ENCODE peak calls at places on chromosomes 6 and 20, in seven cellular contexts. One of them, this sample, is unnamed.

GRCh38 chr20:19981091-19981490 is 36.1 kb upstream of the NAA20 start:
- DNase-seq in brain microvascular endothelial cell: no peak
- DNase-seq in left lung: no peak
- DNase-seq in lower lobe of right lung: no peak
- DNase-seq in GM23338: no peak
- DNase-seq in pancreas: no peak
- DNase-seq in tibial nerve: no peak
- DNase-seq in this sample: no peak

GRCh38 chr6:56204134-56204533 is 43.2 kb downstream of the COL21A1 start:
- DNase-seq in brain microvascular endothelial cell: peak
- DNase-seq in left lung: no peak
- DNase-seq in lower lobe of right lung: no peak
- DNase-seq in GM23338: no peak
- DNase-seq in pancreas: no peak
- DNase-seq in tibial nerve: no peak
- DNase-seq in this sample: no peak

GRCh38 chr20:10200329-10200728 is 18.3 kb upstream of the SNAP25 start:
- DNase-seq in brain microvascular endothelial cell: no peak
- DNase-seq in left lung: no peak
- DNase-seq in lower lobe of right lung: no peak
- DNase-seq in GM23338: no peak
- DNase-seq in pancreas: no peak
- DNase-seq in tibial nerve: no peak
- DNase-seq in this sample: no peak

GRCh38 chr6:27672113-27672799 is 199.4 kb upstream of the ZNF184 start:
- DNase-seq in brain microvascular endothelial cell: peak
- DNase-seq in left lung: no peak
- DNase-seq in lower lobe of right lung: no peak
- DNase-seq in GM23338: peak
- DNase-seq in pancreas: no peak
- DNase-seq in tibial nerve: no peak
- DNase-seq in this sample: no peak

GRCh38 chr6:26272171-26272631 is 92.8 kb upstream of the BTN3A2 start:
- DNase-seq in brain microvascular endothelial cell: no peak
- DNase-seq in left lung: peak
- DNase-seq in lower lobe of right lung: peak
- DNase-seq in GM23338: peak
- DNase-seq in pancreas: no peak
- DNase-seq in tibial nerve: no peak
- DNase-seq in this sample: no peak

GRCh38 chr6:139970591-139970991 is 596.1 kb upstream of the CITED2 start:
- DNase-seq in brain microvascular endothelial cell: no peak
- DNase-seq in left lung: no peak
- DNase-seq in lower lobe of right lung: no peak
- DNase-seq in GM23338: no peak
- DNase-seq in pancreas: no peak
- DNase-seq in tibial nerve: no peak
- DNase-seq in this sample: no peak

GRCh38 chr6:11143394-11144371 is 32.2 kb upstream of the ERVFRD-1 start:
- DNase-seq in brain microvascular endothelial cell: peak
- DNase-seq in left lung: peak
- DNase-seq in lower lobe of right lung: peak
- DNase-seq in GM23338: no peak
- DNase-seq in pancreas: no peak
- DNase-seq in tibial nerve: peak
- DNase-seq in this sample: peak

GRCh38 chr20:18856873-18857272 is 43.3 kb downstream of the SCP2D1 start:
- DNase-seq in brain microvascular endothelial cell: no peak
- DNase-seq in left lung: no peak
- DNase-seq in lower lobe of right lung: no peak
- DNase-seq in GM23338: peak
- DNase-seq in pancreas: no peak
- DNase-seq in tibial nerve: no peak
- DNase-seq in this sample: no peak

GRCh38 chr6:120005292-120005976 is 655.9 kb upstream of the MAN1A1 start:
- DNase-seq in brain microvascular endothelial cell: no peak
- DNase-seq in left lung: no peak
- DNase-seq in lower lobe of right lung: no peak
- DNase-seq in GM23338: peak
- DNase-seq in pancreas: no peak
- DNase-seq in tibial nerve: no peak
- DNase-seq in this sample: no peak

GRCh38 chr20:12414446-12415274 is 497.0 kb downstream of the BTBD3 start:
- DNase-seq in brain microvascular endothelial cell: no peak
- DNase-seq in left lung: no peak
- DNase-seq in lower lobe of right lung: no peak
- DNase-seq in GM23338: no peak
- DNase-seq in pancreas: no peak
- DNase-seq in tibial nerve: no peak
- DNase-seq in this sample: no peak

GRCh38 chr20:37749185-37749584 is 55.4 kb downstream of the CTNNBL1 start:
- DNase-seq in brain microvascular endothelial cell: no peak
- DNase-seq in left lung: no peak
- DNase-seq in lower lobe of right lung: no peak
- DNase-seq in GM23338: no peak
- DNase-seq in pancreas: no peak
- DNase-seq in tibial nerve: no peak
- DNase-seq in this sample: no peak

GRCh38 chr6:158818580-158819212 is 472 bp downstream of the EZR start:
- DNase-seq in brain microvascular endothelial cell: peak
- DNase-seq in left lung: peak
- DNase-seq in lower lobe of right lung: peak
- DNase-seq in GM23338: peak
- DNase-seq in pancreas: peak
- DNase-seq in tibial nerve: no peak
- DNase-seq in this sample: peak

GRCh38 chr6:39153766-39154397 is 38.9 kb upstream of the SAYSD1 start:
- DNase-seq in brain microvascular endothelial cell: no peak
- DNase-seq in left lung: no peak
- DNase-seq in lower lobe of right lung: no peak
- DNase-seq in GM23338: no peak
- DNase-seq in pancreas: no peak
- DNase-seq in tibial nerve: no peak
- DNase-seq in this sample: no peak

GRCh38 chr6:39152247-39152646 is 37.3 kb upstream of the SAYSD1 start:
- DNase-seq in brain microvascular endothelial cell: no peak
- DNase-seq in left lung: no peak
- DNase-seq in lower lobe of right lung: no peak
- DNase-seq in GM23338: no peak
- DNase-seq in pancreas: no peak
- DNase-seq in tibial nerve: no peak
- DNase-seq in this sample: no peak

GRCh38 chr6:39157511-39157910 is 42.5 kb upstream of the SAYSD1 start:
- DNase-seq in brain microvascular endothelial cell: no peak
- DNase-seq in left lung: no peak
- DNase-seq in lower lobe of right lung: no peak
- DNase-seq in GM23338: no peak
- DNase-seq in pancreas: no peak
- DNase-seq in tibial nerve: no peak
- DNase-seq in this sample: no peak

GRCh38 chr6:39156763-39157162 is 41.8 kb upstream of the SAYSD1 start:
- DNase-seq in brain microvascular endothelial cell: no peak
- DNase-seq in left lung: no peak
- DNase-seq in lower lobe of right lung: no peak
- DNase-seq in GM23338: no peak
- DNase-seq in pancreas: no peak
- DNase-seq in tibial nerve: no peak
- DNase-seq in this sample: no peak

DNA sequence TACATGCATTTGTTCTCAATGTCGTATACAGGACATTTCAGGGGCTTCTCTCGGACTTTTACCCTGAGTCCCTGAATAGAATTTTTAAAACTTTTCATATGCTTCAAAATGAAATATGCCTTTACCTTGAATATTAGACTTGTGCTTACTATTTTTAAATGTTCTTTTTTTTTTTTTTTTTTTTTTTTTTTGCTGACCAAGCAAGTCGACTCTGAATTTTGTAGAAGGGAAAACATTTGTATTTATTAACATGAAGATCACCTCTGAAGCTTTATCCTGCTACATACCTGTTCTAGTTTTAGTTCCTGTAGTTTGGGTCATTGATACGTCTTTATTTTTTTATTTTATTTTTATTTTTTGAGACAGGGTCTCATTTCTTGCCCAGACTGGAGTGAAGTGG is 39.7 kb upstream of the SAYSD1 start:
- DNase-seq in brain microvascular endothelial cell: no peak
- DNase-seq in left lung: no peak
- DNase-seq in lower lobe of right lung: no peak
- DNase-seq in GM23338: no peak
- DNase-seq in pancreas: no peak
- DNase-seq in tibial nerve: no peak
- DNase-seq in this sample: no peak
- H3K27ac ChIP-seq in brain microvascular endothelial cell: no peak
- H3K27ac ChIP-seq in left lung: no peak
- H3K27ac ChIP-seq in lower lobe of right lung: no peak
- H3K27ac ChIP-seq in GM23338: no peak
- H3K27ac ChIP-seq in pancreas: no peak
- H3K27ac ChIP-seq in tibial nerve: no peak
- H3K27ac ChIP-seq in this sample: no peak

DNA sequence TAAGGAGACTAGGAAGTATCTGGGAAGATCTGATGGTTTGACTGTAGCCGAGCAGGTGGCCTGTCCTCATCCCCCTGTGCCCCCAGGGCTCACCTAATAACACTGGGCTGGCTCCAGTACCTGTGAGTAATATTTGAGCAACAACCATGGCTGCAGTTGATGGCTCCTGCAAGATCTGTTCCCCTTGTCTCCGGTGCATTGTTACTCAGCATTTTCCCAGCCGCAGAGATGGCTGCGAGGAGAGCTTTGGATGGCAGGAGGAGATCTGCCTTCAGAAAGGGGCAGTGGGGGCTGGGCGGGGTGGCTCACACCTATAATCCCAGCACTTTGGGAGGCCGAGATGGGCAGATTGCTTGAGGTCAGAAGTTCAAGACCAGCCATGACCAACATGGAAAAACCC is 39.3 kb downstream of the PTK7 start:
- DNase-seq in brain microvascular endothelial cell: no peak
- DNase-seq in left lung: no peak
- DNase-seq in lower lobe of right lung: no peak
- DNase-seq in GM23338: no peak
- DNase-seq in pancreas: no peak
- DNase-seq in tibial nerve: no peak
- DNase-seq in this sample: no peak
- H3K4me3 ChIP-seq in brain microvascular endothelial cell: no peak
- H3K4me3 ChIP-seq in left lung: no peak
- H3K4me3 ChIP-seq in lower lobe of right lung: no peak
- H3K4me3 ChIP-seq in GM23338: no peak
- H3K4me3 ChIP-seq in pancreas: no peak
- H3K4me3 ChIP-seq in tibial nerve: no peak
- H3K4me3 ChIP-seq in this sample: no peak

DNA sequence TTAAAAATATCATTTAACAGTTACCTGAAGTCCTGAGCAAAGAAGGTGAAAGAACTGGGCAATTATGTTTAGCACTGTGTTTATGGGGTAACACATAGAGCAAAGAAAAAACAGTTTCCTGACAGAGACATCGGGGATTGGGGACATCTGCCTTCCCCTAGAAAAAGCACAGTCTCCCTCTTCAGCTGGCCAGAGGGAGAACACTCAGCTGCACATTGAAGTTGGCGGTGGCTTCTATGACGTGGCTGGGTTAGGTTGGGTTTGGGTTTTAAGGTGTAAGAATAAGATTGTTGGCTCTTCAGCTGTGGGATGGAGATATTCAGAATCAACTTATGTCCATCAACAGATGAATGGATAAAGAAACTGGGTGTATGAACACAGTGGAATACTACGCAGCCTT is 124.0 kb upstream of the DTNBP1 start:
- DNase-seq in brain microvascular endothelial cell: no peak
- DNase-seq in left lung: no peak
- DNase-seq in lower lobe of right lung: no peak
- DNase-seq in GM23338: no peak
- DNase-seq in pancreas: no peak
- DNase-seq in tibial nerve: no peak
- DNase-seq in this sample: no peak
- H3K27ac ChIP-seq in brain microvascular endothelial cell: no peak
- H3K27ac ChIP-seq in left lung: no peak
- H3K27ac ChIP-seq in lower lobe of right lung: no peak
- H3K27ac ChIP-seq in GM23338: no peak
- H3K27ac ChIP-seq in pancreas: no peak
- H3K27ac ChIP-seq in tibial nerve: no peak
- H3K27ac ChIP-seq in this sample: no peak

DNA sequence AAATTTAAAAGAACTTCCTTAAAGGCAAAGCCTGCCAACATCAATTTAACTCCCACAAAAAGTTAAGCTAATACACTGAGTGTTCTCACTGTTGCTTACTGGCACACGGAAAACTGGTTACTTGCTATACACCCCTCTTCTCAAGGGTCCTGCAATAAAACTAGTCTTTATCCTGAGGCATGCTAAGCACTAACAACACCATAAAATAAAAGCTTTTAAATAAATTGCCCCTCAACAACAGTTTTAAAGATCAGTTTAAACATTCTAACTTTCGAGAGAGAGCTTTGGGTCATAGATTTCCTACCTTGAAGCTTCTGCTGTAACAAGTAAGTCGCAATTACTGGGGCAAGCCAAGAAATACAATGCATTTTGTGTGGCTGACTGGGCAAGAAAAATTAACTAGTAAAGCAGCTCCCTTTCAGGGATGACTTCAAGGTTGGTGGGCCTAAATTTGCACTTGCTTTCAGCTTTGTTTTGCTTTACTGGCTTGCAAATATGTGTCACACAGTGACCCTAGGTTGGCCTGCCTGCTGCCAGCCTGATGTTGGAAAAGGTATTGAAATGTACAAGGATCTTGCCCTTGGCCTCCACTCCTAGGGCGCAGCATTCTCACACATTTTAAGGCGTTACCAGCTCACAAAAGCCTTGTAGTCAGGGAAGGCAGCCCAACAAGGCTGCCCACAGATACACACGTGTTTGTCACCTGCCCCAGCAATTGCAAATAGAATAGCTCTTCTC is 4.0 kb upstream of the HEY2 start:
- DNase-seq in brain microvascular endothelial cell: no peak
- DNase-seq in left lung: no peak
- DNase-seq in lower lobe of right lung: no peak
- DNase-seq in GM23338: peak
- DNase-seq in pancreas: no peak
- DNase-seq in tibial nerve: no peak
- DNase-seq in this sample: no peak
- H3K4me3 ChIP-seq in brain microvascular endothelial cell: no peak
- H3K4me3 ChIP-seq in left lung: no peak
- H3K4me3 ChIP-seq in lower lobe of right lung: no peak
- H3K4me3 ChIP-seq in GM23338: peak
- H3K4me3 ChIP-seq in pancreas: peak
- H3K4me3 ChIP-seq in tibial nerve: no peak
- H3K4me3 ChIP-seq in this sample: no peak

DNA sequence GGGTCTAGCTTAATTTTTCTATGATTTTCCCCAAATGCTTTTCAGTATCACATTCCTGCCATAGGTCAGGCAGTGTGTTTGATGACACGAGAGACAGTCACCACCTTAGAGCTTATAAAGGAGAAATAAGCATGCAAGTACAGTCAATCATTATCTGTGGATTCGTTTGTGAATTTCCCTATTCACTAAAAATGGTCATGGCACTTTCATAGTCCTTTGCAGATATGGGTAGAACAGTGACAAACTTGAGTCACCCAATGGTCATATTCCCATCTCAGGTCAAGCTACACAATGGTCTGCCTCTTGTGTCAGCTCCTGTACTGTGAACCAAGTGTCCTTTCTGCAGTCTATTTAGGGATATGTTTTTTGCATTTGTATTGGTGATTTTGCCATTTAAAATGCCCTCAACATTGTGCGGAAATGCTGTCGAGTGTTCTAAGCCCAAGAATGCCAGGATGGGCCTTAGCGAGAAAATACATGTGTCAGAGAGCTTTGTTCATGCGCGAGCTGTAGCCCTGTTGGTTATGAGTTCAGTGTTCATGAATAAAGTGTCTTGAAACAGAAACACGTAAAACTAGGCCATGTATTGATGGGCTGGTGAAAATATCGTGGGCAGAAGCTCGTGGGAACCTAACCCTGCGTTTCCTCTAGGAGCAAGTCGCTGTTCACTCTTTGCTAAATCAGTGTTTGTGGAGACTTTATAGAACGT is 19.8 kb downstream of the SUMO4 start:
- DNase-seq in brain microvascular endothelial cell: no peak
- DNase-seq in left lung: no peak
- DNase-seq in lower lobe of right lung: no peak
- DNase-seq in GM23338: no peak
- DNase-seq in pancreas: no peak
- DNase-seq in tibial nerve: no peak
- DNase-seq in this sample: no peak
- H3K27ac ChIP-seq in brain microvascular endothelial cell: no peak
- H3K27ac ChIP-seq in left lung: no peak
- H3K27ac ChIP-seq in lower lobe of right lung: no peak
- H3K27ac ChIP-seq in GM23338: no peak
- H3K27ac ChIP-seq in pancreas: no peak
- H3K27ac ChIP-seq in tibial nerve: no peak
- H3K27ac ChIP-seq in this sample: no peak

This sample was measured in heart left ventricle.